ENCODE peak calls at places on chromosomes 3 and 15, in seven cellular contexts. X is cardiac fibroblast; M is progenitor cell of endocrine pancreas; B is NCI-H82; C is heart left ventricle; A is stimulated activated naive CD8-positive, alpha-beta T cell treated with anti-CD3 and anti-CD28 coated beads, Interleukin-15, Interleukin-2, amounts not matched to agents 100 U/mL and 50 U/mL, for 24 hours; D is foreskin fibroblast. F is an unnamed sample.
A peak's percentile ranks its signal among the peaks of the same experiment; 100 is the strongest.

GRCh38 chr3:78163379-78163778 is 1123.5 kb downstream of the ROBO2 start:
- DNase-seq in X (no peak), M (no peak), B (peak; percentile 20), C (no peak), A (no peak), D (no peak), F (no peak)

GRCh38 chr3:127172670-127173515 is 20.0 kb upstream of the PRR23E start:
- DNase-seq in X (peak; percentile 38), M (no peak), B (peak; percentile 92), C (no peak), A (no peak), D (peak; percentile 92), F (no peak)

GRCh38 chr3:176953106-176954080 is 243.9 kb downstream of the TBL1XR1 start:
- DNase-seq in X (peak; percentile 77), M (no peak), B (no peak), C (peak; percentile 79), A (no peak), D (peak; percentile 14), F (no peak)

GRCh38 chr3:128294999-128295468 is 141.8 kb downstream of the EEFSEC start:
- DNase-seq in X (no peak), M (no peak), B (no peak), C (no peak), A (no peak), D (no peak), F (no peak)

GRCh38 chr3:128385080-128385832 is 81.4 kb downstream of the DNAJB8 start:
- DNase-seq in X (peak; percentile 90), M (no peak), B (no peak), C (peak; percentile 79), A (no peak), D (peak; percentile 95), F (no peak)

GRCh38 chr15:57376695-57377477 is 581 bp downstream of the CGNL1 start:
- DNase-seq in X (peak; percentile 34), M (peak; percentile 35), B (peak; percentile 53), C (peak; percentile 26), A (peak; percentile 7), D (peak; percentile 21), F (no peak)

GRCh38 chr3:101896103-101896757 is 46.9 kb downstream of the NFKBIZ start:
- DNase-seq in X (no peak), M (no peak), B (no peak), C (no peak), A (no peak), D (peak; percentile 49), F (no peak)

GRCh38 chr3:87575538-87575937 is 299.2 kb upstream of the POU1F1 start:
- DNase-seq in X (no peak), M (no peak), B (no peak), C (no peak), A (no peak), D (no peak), F (no peak)

GRCh38 chr3:186427627-186428026 is 65.6 kb upstream of the DGKG start:
- DNase-seq in X (peak; percentile 55), M (no peak), B (no peak), C (peak; percentile 58), A (no peak), D (no peak), F (no peak)

F was measured in GM12864.